ENCODE peak calls at places on chromosomes 16 and 17, in four cellular contexts. B is hepatocyte, F is SK-N-SH, J is tibial artery. E is an unnamed sample.

GRCh38 chr17:2855063-2855600 is 58.9 kb downstream of the RAP1GAP2 start:
- DNase-seq in B (no peak), J (no peak), F (no peak), E (peak)

GRCh38 chr17:48068491-48068961 is 20.4 kb downstream of the NFE2L1 start:
- DNase-seq in F (no peak), J (no peak), B (peak), E (no peak)

GRCh38 chr17:63096426-63096825 is 130.4 kb downstream of the TANC2 start:
- DNase-seq in J (no peak), B (no peak), F (no peak), E (no peak)

GRCh38 chr17:76527430-76528111 is 9.9 kb downstream of the CYGB start:
- DNase-seq in J (no peak), F (peak), B (peak), E (no peak)

GRCh38 chr17:57957120-57957850 is 2.1 kb upstream of the CUEDC1 start:
- DNase-seq in B (peak), F (peak), J (peak), E (no peak)

GRCh38 chr17:40062347-40063033 is at the start of gene THRA:
- DNase-seq in B (peak), F (peak), J (peak), E (peak)

GRCh38 chr17:77281904-77282367 is 141.2 kb downstream of the SEC14L1 start:
- DNase-seq in F (no peak), J (no peak), B (peak), E (peak)

GRCh38 chr17:81578038-81578441 is 25.9 kb upstream of the FAAP100 start:
- DNase-seq in J (no peak), F (no peak), B (no peak), E (peak)

GRCh38 chr16:10619271-10619849 is 39.0 kb upstream of the EMP2 start:
- DNase-seq in F (peak), J (no peak), B (no peak), E (peak)

GRCh38 chr17:39198186-39198566 is 707 bp upstream of the CACNB1 start:
- DNase-seq in J (no peak), B (no peak), F (no peak), E (no peak)

GRCh38 chr16:70696952-70697600 is 11.2 kb upstream of the MTSS2 start:
- DNase-seq in B (no peak), J (no peak), F (no peak), E (no peak)

GRCh38 chr16:65975049-65975708 is 391.3 kb upstream of the CDH5 start:
- DNase-seq in B (no peak), J (no peak), F (no peak), E (peak)

GRCh38 chr17:42659079-42659931 is at the start of gene TUBG2:
- DNase-seq in B (peak), J (peak), F (peak), E (peak)

GRCh38 chr17:42276359-42276608 is at the start of gene STAT5B:
- DNase-seq in B (peak), F (peak), J (peak), E (peak)

GRCh38 chr17:6080711-6081430 is 10.7 kb downstream of the WSCD1 start:
- DNase-seq in J (no peak), B (no peak), F (no peak), E (no peak)

GRCh38 chr16:54509406-54509931 is 222.9 kb upstream of the IRX3 start:
- DNase-seq in B (no peak), F (no peak), J (no peak), E (no peak)

GRCh38 chr17:76535788-76536510 is 1.6 kb downstream of the CYGB start:
- DNase-seq in J (no peak), F (peak), B (no peak), E (no peak)

GRCh38 chr17:82942166-82943130 is 102.6 kb upstream of the ZNF750 start:
- DNase-seq in B (no peak), J (no peak), F (no peak), E (no peak)

GRCh38 chr17:48299760-48300159 is 130.3 kb downstream of the SKAP1 start:
- DNase-seq in F (no peak), J (no peak), B (no peak), E (no peak)

GRCh38 chr17:49976828-49977202 is 7.8 kb downstream of the DLX4 start:
- DNase-seq in J (no peak), B (no peak), F (no peak), E (no peak)

GRCh38 chr17:49979748-49980479 is 10.9 kb downstream of the DLX4 start:
- DNase-seq in J (no peak), B (no peak), F (no peak), E (no peak)

GRCh38 chr17:49976163-49976827 is 7.3 kb downstream of the DLX4 start:
- DNase-seq in B (peak), F (no peak), J (no peak), E (no peak)

GRCh38 chr17:49978501-49978900 is 9.5 kb downstream of the DLX4 start:
- DNase-seq in J (no peak), B (no peak), F (no peak), E (no peak)

DNA sequence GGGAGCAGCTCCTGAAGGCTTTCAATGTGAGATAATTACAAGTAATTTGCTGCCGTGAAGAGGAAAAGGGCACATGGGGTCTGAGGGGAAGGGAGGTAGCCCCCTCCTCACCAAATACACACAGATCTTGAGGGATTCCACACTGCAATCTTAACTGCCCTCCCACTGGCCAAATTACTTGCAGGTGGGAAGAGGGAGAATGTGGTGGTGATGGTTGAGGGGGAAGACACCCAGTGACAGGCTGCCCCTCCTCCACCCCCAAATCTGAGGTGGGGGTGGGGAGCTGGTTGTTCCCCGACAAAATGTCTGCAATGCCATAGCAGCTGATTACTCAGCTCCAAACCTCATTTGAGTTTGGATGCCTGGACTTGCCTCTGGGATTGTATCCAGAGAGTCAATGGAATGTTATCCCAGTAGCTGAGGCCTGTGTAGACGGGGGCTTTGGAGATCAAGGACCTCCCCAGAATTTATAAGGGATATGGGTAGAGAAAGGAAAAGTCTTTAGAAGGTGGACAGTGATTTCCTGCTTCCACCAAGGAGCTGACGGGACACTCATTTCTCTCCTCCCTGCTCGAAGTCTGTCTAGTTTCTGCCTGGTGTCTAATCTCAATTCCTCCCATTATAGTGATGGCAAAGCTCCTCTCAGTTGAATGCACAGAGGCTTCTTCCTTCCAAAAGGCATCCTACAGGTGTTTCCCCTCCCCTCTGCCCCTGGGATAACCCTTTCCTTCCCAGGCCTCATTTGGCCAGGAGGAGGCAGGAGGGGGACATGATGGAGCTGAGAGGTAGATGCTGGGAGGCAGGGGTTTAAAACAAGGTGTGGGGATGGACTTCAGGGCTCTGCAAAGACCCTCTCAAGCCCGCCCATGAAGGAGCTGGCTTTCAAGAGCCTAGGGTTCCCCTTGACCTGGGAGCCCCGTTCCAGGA is 8.7 kb downstream of the DLX4 start:
- DNase-seq in J (no peak), F (no peak), B (no peak), E (no peak)
- TF ChIP-seq CTCF in J (no peak), F (no peak), B (no peak), E (no peak)

GRCh38 chr16:68377221-68377620 is 66.4 kb downstream of the PRMT7 start:
- DNase-seq in J (no peak), B (no peak), F (no peak), E (no peak)
- H3K27ac ChIP-seq in J (no peak), B (no peak), F (peak), E (no peak)

GRCh38 chr17:79126139-79126538 is 51.5 kb downstream of the ENGASE start:
- DNase-seq in B (no peak), J (no peak), F (peak), E (no peak)
- TF ChIP-seq CTCF in B (peak), J (no peak), F (peak), E (no peak)

DNA sequence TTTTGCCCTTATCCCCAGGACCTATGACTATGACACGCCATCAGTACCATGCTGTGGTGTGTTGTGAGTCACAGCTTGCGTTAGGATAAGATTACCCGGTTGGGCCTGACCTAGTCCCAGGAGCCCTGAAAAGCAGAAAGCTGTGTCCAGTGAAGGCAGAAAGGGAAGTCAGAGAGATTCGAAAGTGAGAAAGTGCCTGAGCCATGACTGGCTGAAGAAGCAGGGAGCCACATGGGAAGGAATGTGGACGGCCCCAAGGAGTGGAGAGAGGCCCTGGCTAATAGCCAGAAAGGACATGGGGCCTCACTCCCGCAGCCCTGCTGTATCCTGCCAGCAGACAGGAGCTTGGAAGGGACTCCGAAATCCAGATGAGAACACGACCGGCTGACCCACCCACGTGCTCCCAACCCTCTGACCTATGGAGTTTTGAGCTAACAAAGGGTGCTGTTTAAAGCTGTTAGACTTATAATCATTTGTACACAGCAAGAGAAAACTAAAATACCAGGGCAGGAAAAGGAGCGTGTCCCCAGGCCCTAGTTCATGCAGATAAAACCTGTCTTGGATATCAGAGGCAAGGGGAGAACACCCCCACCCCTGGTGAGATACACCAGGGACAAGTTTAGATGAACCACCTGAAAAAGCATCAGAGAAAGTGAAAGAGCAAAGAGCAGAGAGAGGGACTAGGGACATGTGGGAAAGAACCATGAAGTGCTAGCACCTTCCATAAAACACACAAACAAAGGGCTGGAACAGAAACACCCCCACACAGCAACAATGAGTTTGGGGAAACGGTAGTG is 115.3 kb downstream of the SLC39A11 start:
- DNase-seq in F (no peak), J (peak), B (peak), E (peak)
- H3K27ac ChIP-seq in F (peak), J (peak), B (peak), E (no peak)

DNA sequence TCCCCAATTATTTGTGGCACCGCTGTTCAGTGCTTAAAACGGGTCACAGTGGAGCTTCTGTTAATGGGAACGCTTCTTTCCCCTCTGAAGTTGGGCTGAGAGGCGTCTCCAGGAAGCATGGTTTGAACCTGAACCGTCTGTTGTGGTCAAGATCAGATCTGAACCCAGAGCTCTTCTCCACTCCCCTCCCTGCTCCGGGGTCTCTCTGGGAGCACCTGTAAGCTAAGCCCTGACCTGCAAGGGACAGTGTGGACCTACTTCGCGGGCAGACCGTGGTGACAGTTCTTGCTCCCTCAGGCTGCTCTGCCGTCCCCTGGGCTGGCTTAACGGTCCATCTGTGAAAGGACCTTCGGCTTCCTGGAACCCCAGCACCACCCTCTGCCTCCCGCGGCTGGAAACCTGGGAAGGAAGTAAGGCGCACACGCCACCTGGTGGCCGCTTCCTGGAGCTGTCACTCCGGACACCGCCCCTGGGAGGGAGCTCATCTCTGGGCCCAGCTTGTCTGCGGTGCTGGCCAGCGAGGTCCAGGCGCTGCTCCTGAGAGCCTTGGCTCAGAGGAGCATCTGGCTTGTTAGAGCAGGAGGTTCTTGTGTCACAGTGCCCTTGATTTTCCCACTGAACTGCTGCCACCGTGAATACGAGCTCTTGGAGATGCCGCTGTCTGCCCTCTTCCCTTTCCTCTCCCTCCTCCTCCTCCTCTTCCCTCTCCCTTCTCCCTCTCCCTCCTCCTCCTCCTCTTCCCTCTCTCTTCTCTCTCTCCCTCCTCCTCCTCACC is 518.5 kb upstream of the EEF2KMT start:
- DNase-seq in J (no peak), F (peak), B (peak), E (no peak)
- TF ChIP-seq CTCF in J (peak), F (peak), B (peak), E (peak)

GRCh38 chr17:16190703-16191360 is 24.5 kb downstream of the NCOR1 start:
- DNase-seq in B (no peak), F (no peak), J (no peak), E (no peak)

GRCh38 chr17:16191604-16192003 is 23.7 kb downstream of the NCOR1 start:
- DNase-seq in F (no peak), B (no peak), J (no peak), E (no peak)

GRCh38 chr17:16187642-16188041 is 27.7 kb downstream of the NCOR1 start:
- DNase-seq in J (no peak), F (no peak), B (no peak), E (no peak)

DNA sequence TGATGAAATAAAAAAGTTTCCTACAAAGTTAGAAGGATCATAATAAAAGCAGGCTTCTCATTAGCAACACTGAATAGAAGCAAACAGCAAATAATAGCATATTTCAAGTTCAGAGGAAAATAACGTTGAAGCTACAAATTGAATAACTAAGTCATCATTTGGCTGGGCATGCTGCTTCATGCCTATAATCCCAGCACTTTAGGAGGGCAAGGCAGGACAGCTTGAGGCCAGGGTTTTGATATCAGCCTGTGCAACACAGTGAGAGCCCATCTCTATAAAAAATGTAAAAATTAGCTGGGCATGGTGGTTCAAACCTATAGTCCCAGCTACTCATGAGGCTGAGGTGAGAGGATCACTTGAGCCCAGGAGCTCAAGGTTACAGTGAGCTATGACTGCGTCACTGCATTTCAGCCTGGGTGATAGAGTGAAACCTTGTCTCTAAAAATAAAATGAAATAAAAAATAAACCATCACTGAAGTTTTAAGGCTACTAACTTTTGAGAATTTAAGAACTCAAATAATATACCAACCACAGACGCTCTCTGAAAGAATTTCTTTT is 25.5 kb downstream of the NCOR1 start:
- DNase-seq in B (no peak), J (no peak), F (no peak), E (peak)
- H3K27ac ChIP-seq in B (no peak), J (no peak), F (no peak), E (peak)

GRCh38 chr17:68870427-68870826 is 84.8 kb downstream of the ABCA8 start:
- DNase-seq in J (no peak), F (no peak), B (no peak), E (no peak)
- TF ChIP-seq CTCF in J (no peak), F (no peak), B (no peak), E (no peak)

E was measured in RWPE1.